ENCODE peak calls at places on chromosome 22, in eight cellular contexts. Y, U, W, D, R, E, Q and M are unnamed samples.

GRCh38 chr22:49567894-49568750 is 259.6 kb downstream of the BRD1 start:
- DNase-seq in Y (no peak), U (no peak), W (no peak), D (no peak), R (no peak), E (no peak), Q (no peak), M (no peak)

GRCh38 chr22:24444729-24445466 is 17.5 kb downstream of the ADORA2A start:
- DNase-seq in Y (no peak), U (no peak), W (no peak), D (no peak), R (no peak), E (no peak), Q (no peak), M (no peak)

GRCh38 chr22:25076281-25076680 is 123.4 kb upstream of the CRYBB3 start:
- DNase-seq in Y (no peak), U (no peak), W (no peak), D (no peak), R (no peak), E (no peak), Q (no peak), M (no peak)

GRCh38 chr22:32378703-32379272 is 21.1 kb downstream of the RFPL3 start:
- DNase-seq in Y (peak; percentile 51), U (no peak), W (no peak), D (peak; percentile 18), R (peak; percentile 53), E (no peak), Q (no peak), M (peak; percentile 59)

GRCh38 chr22:38111941-38112355 is 1.5 kb upstream of the BAIAP2L2 start:
- DNase-seq in Y (peak; percentile 39), U (no peak), W (no peak), D (no peak), R (no peak), E (no peak), Q (no peak), M (peak; percentile 66)

GRCh38 chr22:25845985-25846745 is 104.2 kb downstream of the MYO18B start:
- DNase-seq in Y (no peak), U (no peak), W (no peak), D (no peak), R (no peak), E (no peak), Q (no peak), M (no peak)

GRCh38 chr22:23789121-23789520 is 2.4 kb downstream of the SMARCB1 start:
- DNase-seq in Y (no peak), U (no peak), W (no peak), D (no peak), R (no peak), E (no peak), Q (no peak), M (no peak)

GRCh38 chr22:49296561-49296960 is 531.1 kb downstream of the BRD1 start:
- DNase-seq in Y (no peak), U (no peak), W (no peak), D (no peak), R (no peak), E (no peak), Q (no peak), M (no peak)

GRCh38 chr22:50201191-50202129 is 649 bp downstream of the SELENOO start:
- DNase-seq in Y (peak; percentile 23), U (no peak), W (no peak), D (no peak), R (no peak), E (peak; percentile 63), Q (no peak), M (peak; percentile 72)

GRCh38 chr22:24901448-24901847 is 45.0 kb downstream of the LHFPL7 start:
- DNase-seq in Y (no peak), U (no peak), W (no peak), D (no peak), R (no peak), E (no peak), Q (no peak), M (peak; percentile 5)

GRCh38 chr22:24703101-24703500 is 71.4 kb downstream of the PIWIL3 start:
- DNase-seq in Y (peak; percentile 70), U (peak; percentile 41), W (no peak), D (no peak), R (no peak), E (no peak), Q (peak; percentile 27), M (peak; percentile 95)

DNA sequence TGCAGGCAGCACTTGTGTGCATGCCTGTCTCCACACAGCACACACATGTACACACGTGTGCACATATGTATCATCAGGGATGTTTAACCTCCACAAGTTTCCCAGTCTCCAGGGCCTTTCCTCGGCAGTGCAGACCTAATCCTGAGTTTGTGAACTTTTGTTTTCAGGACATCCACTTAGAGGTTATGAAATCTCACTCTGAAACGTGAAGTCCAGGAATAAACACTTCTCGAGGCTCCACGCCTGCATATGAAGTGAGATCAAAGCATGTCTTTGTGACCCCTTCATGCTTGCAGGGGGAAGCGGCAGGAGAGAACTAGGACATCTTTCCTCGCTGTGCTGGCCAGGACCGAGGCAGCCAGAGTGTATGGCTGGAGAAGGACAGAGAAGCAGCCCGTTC is 3.1 kb downstream of the SHISAL1 start:
- DNase-seq in Y (no peak), U (no peak), W (no peak), D (no peak), R (no peak), E (no peak), Q (no peak), M (no peak)
- H3K27ac ChIP-seq in Y (no peak overlapping the region), U (no peak overlapping the region), W (no peak overlapping the region), D (peak overlapping the region; percentile 90), R (no peak overlapping the region), E (no peak overlapping the region), Q (peak overlapping the region; percentile 70), M (no peak overlapping the region)

GRCh38 chr22:46465793-46466192 is 71.6 kb downstream of the CELSR1 start:
- DNase-seq in Y (no peak), U (no peak), W (no peak), D (no peak), R (no peak), E (no peak), Q (no peak), M (no peak)

GRCh38 chr22:46464296-46464695 is 73.1 kb downstream of the CELSR1 start:
- DNase-seq in Y (no peak), U (no peak), W (no peak), D (no peak), R (no peak), E (no peak), Q (no peak), M (no peak)

GRCh38 chr22:46466255-46466676 is 71.2 kb downstream of the CELSR1 start:
- DNase-seq in Y (no peak), U (no peak), W (no peak), D (no peak), R (no peak), E (no peak), Q (no peak), M (no peak)

GRCh38 chr22:46464701-46465347 is 72.6 kb downstream of the CELSR1 start:
- DNase-seq in Y (no peak), U (no peak), W (no peak), D (no peak), R (no peak), E (no peak), Q (no peak), M (no peak)

DNA sequence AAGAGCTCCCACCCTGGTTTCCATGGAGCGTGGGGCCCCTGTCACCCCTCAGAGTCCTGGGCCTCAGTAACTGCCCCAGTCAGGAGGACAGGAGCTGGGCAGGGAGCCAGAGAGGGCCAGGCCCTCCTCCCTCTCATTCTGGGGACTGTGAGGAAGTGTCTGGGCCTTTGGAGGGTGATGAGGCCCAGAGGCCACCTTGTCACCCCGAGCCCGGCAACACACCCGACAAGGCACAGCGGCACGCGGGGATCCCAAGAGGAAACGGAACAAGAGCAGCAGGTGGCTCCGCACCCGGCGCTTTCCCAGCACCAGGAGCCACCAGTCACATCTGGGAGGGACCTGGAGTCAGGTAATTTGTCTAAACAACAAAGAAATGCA is 72.1 kb downstream of the CELSR1 start:
- DNase-seq in Y (no peak), U (peak; percentile 32), W (no peak), D (no peak), R (no peak), E (no peak), Q (no peak), M (no peak)
- H3K27ac ChIP-seq in Y (no peak overlapping the region), U (no peak overlapping the region), W (no peak overlapping the region), D (peak overlapping the region; percentile 97), R (no peak overlapping the region), E (no peak overlapping the region), Q (no peak overlapping the region), M (no peak overlapping the region)

GRCh38 chr22:30828187-30829155 is 133.8 kb downstream of the OSBP2 start:
- DNase-seq in Y (no peak), U (no peak), W (no peak), D (no peak), R (no peak), E (no peak), Q (no peak), M (no peak)

GRCh38 chr22:30829901-30830550 is 135.4 kb downstream of the OSBP2 start:
- DNase-seq in Y (no peak), U (no peak), W (no peak), D (peak; percentile 88), R (no peak), E (no peak), Q (peak; percentile 68), M (no peak)

GRCh38 chr22:30832407-30832987 is 136.1 kb downstream of the MORC2 start:
- DNase-seq in Y (no peak), U (no peak), W (no peak), D (no peak), R (no peak), E (no peak), Q (no peak), M (no peak)

GRCh38 chr22:30833328-30833727 is 135.2 kb downstream of the MORC2 start:
- DNase-seq in Y (no peak), U (no peak), W (no peak), D (no peak), R (no peak), E (no peak), Q (no peak), M (peak; percentile 35)

GRCh38 chr22:30830907-30831306 is 136.2 kb downstream of the OSBP2 start:
- DNase-seq in Y (no peak), U (no peak), W (no peak), D (peak; percentile 85), R (no peak), E (no peak), Q (peak; percentile 80), M (peak; percentile 64)
- H3K27ac ChIP-seq in Y (no peak overlapping the region), U (no peak overlapping the region), W (no peak overlapping the region), D (peak overlapping the region; percentile 96), R (no peak overlapping the region), E (no peak overlapping the region), Q (peak overlapping the region; percentile 91), M (no peak overlapping the region)

DNA sequence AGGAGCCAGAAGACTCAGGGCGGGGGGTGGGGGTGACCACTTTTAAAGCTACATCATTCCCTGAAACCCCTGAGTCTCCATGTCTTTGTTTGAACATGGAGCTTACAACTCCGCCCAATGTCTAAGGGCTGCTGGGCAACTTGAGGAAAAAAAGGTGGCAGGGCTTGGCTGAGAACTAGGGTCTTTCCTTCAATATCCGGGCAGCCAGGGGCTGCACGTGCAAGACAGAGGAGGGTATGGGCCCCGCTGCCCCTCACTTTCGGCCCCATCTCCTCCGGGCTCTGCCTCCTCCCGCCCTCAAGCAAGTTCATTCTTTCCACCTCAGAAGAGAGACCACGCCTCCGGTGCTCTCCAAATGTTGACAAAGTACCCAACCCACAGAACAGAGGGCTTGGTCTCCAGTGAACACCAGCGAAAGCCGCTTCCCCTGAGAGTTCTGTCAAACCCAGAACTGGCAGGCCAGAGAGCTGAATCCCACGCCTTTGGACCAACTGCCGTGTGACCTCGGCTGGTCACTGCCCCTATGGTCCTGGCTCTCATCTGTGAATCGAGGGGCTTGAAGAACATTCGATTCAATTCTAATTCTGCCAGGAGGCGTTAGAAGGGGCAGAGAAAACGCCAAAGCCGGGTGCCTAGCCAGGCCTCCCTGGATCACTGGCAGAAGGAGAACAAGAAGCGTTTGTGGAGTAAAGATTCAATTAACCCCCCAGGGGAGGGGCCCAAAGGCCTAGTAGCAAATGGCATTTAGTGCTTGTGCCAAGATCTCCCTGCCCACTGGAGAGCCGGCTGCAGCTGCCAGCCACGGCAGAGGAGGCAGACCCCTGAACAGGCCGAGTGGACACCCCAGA is 7.3 kb downstream of the PDGFB start:
- DNase-seq in Y (no peak), U (no peak), W (no peak), D (no peak), R (no peak), E (no peak), Q (no peak), M (no peak)
- H3K27ac ChIP-seq in Y (no peak overlapping the region), U (peak overlapping the region; percentile 97), W (no peak overlapping the region), D (peak overlapping the region; percentile 72), R (no peak overlapping the region), E (no peak overlapping the region), Q (no peak overlapping the region), M (no peak overlapping the region)